ENCODE peak calls at places on chromosomes 16 and 17, in ten cellular contexts. B, F, J, U, P, Z, L, I, A and D are unnamed samples.

GRCh38 chr16:80317132-80318098 is 223.4 kb upstream of the DYNLRB2 start:
- DNase-seq in I (no peak), J (no peak), L (no peak), P (no peak), U (peak; percentile 14), Z (no peak), A (no peak), B (no peak), F (no peak), D (no peak)

GRCh38 chr16:301235-301634 is 18.3 kb downstream of the PDIA2 start:
- DNase-seq in I (no peak), A (no peak), F (no peak), L (no peak), U (no peak), B (no peak), Z (no peak), P (no peak), J (no peak), D (no peak)

GRCh38 chr17:49858796-49859195 is 10.9 kb upstream of the TAC4 start:
- DNase-seq in J (no peak), F (no peak), L (peak; percentile 8), A (no peak), U (no peak), P (no peak), Z (no peak), I (no peak), B (no peak), D (no peak)

GRCh38 chr17:4208228-4208627 is 55.6 kb downstream of the ANKFY1 start:
- DNase-seq in B (peak; percentile 58), J (no peak), Z (no peak), I (peak; percentile 52), U (no peak), L (no peak), A (no peak), F (no peak), P (no peak), D (no peak)

GRCh38 chr17:41404024-41404651 is 6.7 kb upstream of the KRT31 start:
- DNase-seq in J (peak; percentile 22), U (no peak), I (peak; percentile 91), F (peak; percentile 47), Z (peak; percentile 7), B (peak; percentile 88), L (no peak), A (no peak), P (no peak), D (no peak)

GRCh38 chr17:34756670-34757021 is 177.3 kb downstream of the TMEM132E start:
- DNase-seq in P (no peak), J (no peak), Z (no peak), U (peak; percentile 74), F (peak; percentile 87), L (no peak), A (no peak), I (peak; percentile 3), B (peak; percentile 3), D (no peak)

GRCh38 chr17:10651927-10652326 is 5.2 kb downstream of the MYH3 start:
- DNase-seq in F (no peak), Z (no peak), P (no peak), J (no peak), I (no peak), A (no peak), U (no peak), L (no peak), B (no peak), D (no peak)

GRCh38 chr16:88769617-88770458 is 15.2 kb downstream of the PIEZO1 start:
- DNase-seq in L (no peak), B (no peak), I (no peak), F (no peak), U (peak; percentile 74), J (no peak), Z (no peak), A (no peak), P (no peak), D (no peak)

GRCh38 chr16:69276143-69277115 is 34.7 kb upstream of the VPS4A start:
- DNase-seq in L (no peak), B (peak; percentile 97), A (no peak), F (peak; percentile 37), Z (no peak), P (peak; percentile 80), J (peak; percentile 81), I (peak; percentile 92), U (no peak), D (no peak)

GRCh38 chr17:76271669-76272540 is 6.8 kb downstream of the UBALD2 start:
- DNase-seq in Z (peak; percentile 80), B (no peak), F (peak; percentile 13), L (no peak), I (no peak), U (no peak), P (peak; percentile 74), A (no peak), J (no peak), D (no peak)

GRCh38 chr16:8716592-8716991 is 42.2 kb downstream of the ABAT start:
- DNase-seq in U (no peak), I (peak; percentile 2), J (no peak), F (no peak), L (no peak), A (no peak), B (no peak), P (no peak), Z (no peak), D (no peak)

GRCh38 chr17:7046127-7046724 is 2.3 kb upstream of the SLC16A11 start:
- DNase-seq in J (no peak), B (no peak), I (no peak), P (no peak), F (peak; percentile 53), A (no peak), U (peak; percentile 48), L (no peak), Z (peak; percentile 19), D (no peak)

GRCh38 chr17:63601439-63602371 is 1.0 kb downstream of the TACO1 start:
- DNase-seq in B (no peak), F (no peak), U (no peak), A (no peak), I (no peak), Z (no peak), P (no peak), J (no peak), L (no peak), D (no peak)

GRCh38 chr17:55607736-55608341 is 96.6 kb upstream of the SMIM36 start:
- DNase-seq in F (peak; percentile 24), I (no peak), L (no peak), A (no peak), J (no peak), Z (no peak), B (no peak), U (no peak), P (no peak), D (no peak)

GRCh38 chr17:75773121-75773807 is 8.3 kb upstream of the GALK1 start:
- DNase-seq in L (no peak), I (no peak), J (no peak), F (peak; percentile 25), B (no peak), Z (no peak), A (no peak), P (peak; percentile 66), U (no peak), D (no peak)

GRCh38 chr16:66364117-66364958 is 2.2 kb upstream of the CDH5 start:
- DNase-seq in U (peak; percentile 28), J (no peak), I (no peak), F (peak; percentile 56), Z (no peak), B (no peak), P (peak; percentile 79), A (no peak), L (no peak), D (no peak)

GRCh38 chr16:11603331-11603750 is 16.6 kb upstream of the LITAF start:
- DNase-seq in A (no peak), Z (no peak), B (no peak), P (peak; percentile 46), J (no peak), I (no peak), L (no peak), U (no peak), F (no peak), D (no peak)

GRCh38 chr16:56389554-56389953 is 35.8 kb downstream of the AMFR start:
- DNase-seq in U (no peak), L (no peak), B (peak; percentile 98), Z (no peak), I (peak; percentile 90), A (no peak), P (no peak), J (no peak), F (peak; percentile 66), D (no peak)

GRCh38 chr17:71959129-71959528 is 161.7 kb upstream of the SOX9 start:
- DNase-seq in L (no peak), P (no peak), Z (no peak), B (no peak), J (no peak), A (no peak), U (no peak), I (no peak), F (no peak), D (no peak)

GRCh38 chr17:78502611-78503148 is 74.5 kb downstream of the DNAH17 start:
- DNase-seq in Z (no peak), J (no peak), B (no peak), A (no peak), I (no peak), P (peak; percentile 30), F (no peak), L (no peak), U (no peak), D (no peak)

GRCh38 chr16:27398894-27399853 is 2.8 kb upstream of the IL21R start:
- DNase-seq in L (no peak), I (no peak), F (no peak), B (no peak), Z (no peak), U (no peak), J (no peak), A (no peak), P (no peak), D (no peak)

GRCh38 chr17:78993241-78993956 is 13.7 kb upstream of the LGALS3BP start:
- DNase-seq in F (peak; percentile 62), L (peak; percentile 33), B (no peak), A (peak; percentile 36), Z (peak; percentile 54), P (no peak), U (peak; percentile 76), I (no peak), J (peak; percentile 16), D (no peak)

GRCh38 chr17:19905514-19905913 is 37.8 kb upstream of the ULK2 start:
- DNase-seq in F (peak; percentile 34), L (no peak), U (no peak), P (no peak), B (no peak), J (no peak), A (no peak), I (no peak), Z (no peak), D (no peak)

GRCh38 chr16:50622029-50622428 is 59.1 kb downstream of the SNX20 start:
- DNase-seq in P (no peak), F (no peak), I (no peak), L (no peak), U (no peak), Z (no peak), J (no peak), B (no peak), A (no peak), D (no peak)

GRCh38 chr17:61878984-61879612 is 15.8 kb upstream of the BRIP1 start:
- DNase-seq in A (no peak), U (no peak), B (no peak), J (no peak), L (no peak), P (no peak), F (peak; percentile 45), Z (no peak), I (no peak), D (no peak)

GRCh38 chr17:75371339-75371738 is 34.1 kb downstream of the GRB2 start:
- DNase-seq in Z (no peak), B (no peak), I (no peak), A (no peak), U (no peak), J (no peak), F (no peak), P (no peak), L (no peak), D (no peak)